ENCODE peak calls at places on chromosomes 11 and 22, in five cellular contexts. B is NCI-H187; L is effector CD8-positive, alpha-beta T cell; T is DMS153; Z is iris pigment epithelial cell. V is an unnamed sample.

GRCh38 chr22:30813936-30814335 is 119.3 kb downstream of the OSBP2 start:
- DNase-seq in B (no peak), L (no peak), T (no peak), Z (no peak), V (no peak)

GRCh38 chr11:68120212-68121066 is 749 bp downstream of the CHKA start:
- DNase-seq in B (no peak), L (peak), T (no peak), Z (peak), V (peak)

GRCh38 chr11:71407356-71407755 is 40.8 kb downstream of the DHCR7 start:
- DNase-seq in B (no peak), L (no peak), T (no peak), Z (no peak), V (no peak)

GRCh38 chr11:15613799-15614198 is 499.1 kb downstream of the INSC start:
- DNase-seq in B (no peak), L (no peak), T (no peak), Z (no peak), V (no peak)

GRCh38 chr11:94305146-94305545 is 766 bp downstream of the IZUMO1R start:
- DNase-seq in B (no peak), L (no peak), T (no peak), Z (peak), V (no peak)

GRCh38 chr11:14189874-14190273 is 169.1 kb downstream of the RRAS2 start:
- DNase-seq in B (no peak), L (no peak), T (no peak), Z (no peak), V (no peak)

GRCh38 chr11:11569936-11570491 is 51.8 kb downstream of the GALNT18 start:
- DNase-seq in B (no peak), L (no peak), T (peak), Z (no peak), V (no peak)

GRCh38 chr11:7690648-7691047 is 15.6 kb downstream of the OVCH2 start:
- DNase-seq in B (no peak), L (no peak), T (no peak), Z (no peak), V (no peak)

GRCh38 chr11:88206746-88207145 is 31.5 kb upstream of the RAB38 start:
- DNase-seq in B (no peak), L (no peak), T (no peak), Z (peak), V (no peak)

GRCh38 chr11:73996161-73996747 is 12.6 kb downstream of the UCP3 start:
- DNase-seq in B (no peak), L (no peak), T (no peak), Z (no peak), V (no peak)

GRCh38 chr22:49746065-49746464 is 81.6 kb downstream of the BRD1 start:
- DNase-seq in B (no peak), L (no peak), T (no peak), Z (no peak), V (no peak)

GRCh38 chr11:65710424-65710823 is 1.6 kb upstream of the KAT5 start:
- DNase-seq in B (no peak), L (no peak), T (no peak), Z (no peak), V (no peak)

GRCh38 chr11:132784441-132784840 is 747.9 kb downstream of the OPCML start:
- DNase-seq in B (no peak), L (no peak), T (peak), Z (peak), V (no peak)

GRCh38 chr11:3879967-3880542 is 24.6 kb downstream of the STIM1 start:
- DNase-seq in B (no peak), L (no peak), T (no peak), Z (no peak), V (no peak)

GRCh38 chr11:66875376-66875775 is 18.5 kb downstream of the LRFN4 start:
- DNase-seq in B (no peak), L (no peak), T (no peak), Z (no peak), V (no peak)

GRCh38 chr11:116852261-116853125 is 15.1 kb upstream of the APOA1 start:
- DNase-seq in B (no peak), L (no peak), T (no peak), Z (peak), V (no peak)

GRCh38 chr11:9787981-9788521 is 124.2 kb downstream of the SWAP70 start:
- DNase-seq in B (no peak), L (no peak), T (no peak), Z (peak), V (no peak)

GRCh38 chr11:73542175-73542574 is 55.7 kb downstream of the FAM168A start:
- DNase-seq in B (no peak), L (no peak), T (no peak), Z (peak), V (no peak)

GRCh38 chr11:130781906-130782305 is 134.4 kb downstream of the SNX19 start:
- DNase-seq in B (no peak), L (no peak), T (no peak), Z (peak), V (no peak)

GRCh38 chr11:100472727-100473389 is 214.2 kb upstream of the ARHGAP42 start:
- DNase-seq in B (no peak), L (no peak), T (no peak), Z (no peak), V (no peak)

GRCh38 chr22:31102441-31103081 is 4.8 kb downstream of the SELENOM start:
- DNase-seq in B (no peak), L (no peak), T (no peak), Z (peak), V (no peak)

GRCh38 chr22:28674121-28674563 is 5.5 kb downstream of the TTC28 start:
- DNase-seq in B (no peak), L (no peak), T (no peak), Z (peak), V (no peak)